ENCODE peak calls at places on chromosome 21, in eight cellular contexts. One of them, this sample, is unnamed.
A peak's percentile ranks its signal among the peaks of the same experiment; 100 is the strongest.

GRCh38 chr21:31530918-31531705 is 128.4 kb upstream of the SOD1 start:
- DNase-seq in breast epithelium: peak; percentile 75
- DNase-seq in IMR-90: no peak
- DNase-seq in left ventricle myocardium inferior: no peak
- DNase-seq in transverse colon: peak; percentile 69
- DNase-seq in A549: no peak
- DNase-seq in right lobe of liver: peak; percentile 50
- DNase-seq in Jurkat, Clone E6-1: no peak
- DNase-seq in this sample: no peak

GRCh38 chr21:25845729-25846256 is 111.0 kb downstream of the GABPA start:
- DNase-seq in left ventricle myocardium inferior: no peak
- DNase-seq in A549: no peak
- DNase-seq in Jurkat, Clone E6-1: no peak
- DNase-seq in right lobe of liver: no peak
- DNase-seq in transverse colon: no peak
- DNase-seq in IMR-90: peak; percentile 14
- DNase-seq in breast epithelium: no peak
- DNase-seq in this sample: no peak

GRCh38 chr21:25507522-25507921 is 99.8 kb downstream of the MRPL39 start:
- DNase-seq in left ventricle myocardium inferior: no peak
- DNase-seq in right lobe of liver: no peak
- DNase-seq in breast epithelium: no peak
- DNase-seq in Jurkat, Clone E6-1: peak; percentile 7
- DNase-seq in IMR-90: peak; percentile 23
- DNase-seq in transverse colon: no peak
- DNase-seq in A549: no peak
- DNase-seq in this sample: no peak

GRCh38 chr21:33761104-33762036 is 119.1 kb downstream of the ITSN1 start:
- DNase-seq in breast epithelium: no peak
- DNase-seq in Jurkat, Clone E6-1: no peak
- DNase-seq in transverse colon: no peak
- DNase-seq in right lobe of liver: no peak
- DNase-seq in left ventricle myocardium inferior: no peak
- DNase-seq in A549: peak; percentile 46
- DNase-seq in IMR-90: peak; percentile 99
- DNase-seq in this sample: no peak

GRCh38 chr21:23664193-23664694 is 1943.0 kb downstream of the MRPL39 start:
- DNase-seq in Jurkat, Clone E6-1: no peak
- DNase-seq in left ventricle myocardium inferior: no peak
- DNase-seq in transverse colon: no peak
- DNase-seq in A549: no peak
- DNase-seq in breast epithelium: no peak
- DNase-seq in right lobe of liver: no peak
- DNase-seq in IMR-90: no peak
- DNase-seq in this sample: no peak

GRCh38 chr21:42398414-42399030 is 2.7 kb upstream of the TMPRSS3 start:
- DNase-seq in breast epithelium: no peak
- DNase-seq in left ventricle myocardium inferior: no peak
- DNase-seq in right lobe of liver: no peak
- DNase-seq in transverse colon: no peak
- DNase-seq in A549: no peak
- DNase-seq in Jurkat, Clone E6-1: no peak
- DNase-seq in IMR-90: no peak
- DNase-seq in this sample: no peak

GRCh38 chr21:32298658-32299081 is at the start of gene MRAP:
- DNase-seq in IMR-90: no peak
- DNase-seq in transverse colon: no peak
- DNase-seq in breast epithelium: no peak
- DNase-seq in Jurkat, Clone E6-1: no peak
- DNase-seq in right lobe of liver: peak; percentile 77
- DNase-seq in A549: no peak
- DNase-seq in left ventricle myocardium inferior: no peak
- DNase-seq in this sample: no peak

GRCh38 chr21:21159253-21159899 is 161.2 kb downstream of the NCAM2 start:
- DNase-seq in right lobe of liver: no peak
- DNase-seq in transverse colon: no peak
- DNase-seq in A549: no peak
- DNase-seq in left ventricle myocardium inferior: no peak
- DNase-seq in IMR-90: peak; percentile 64
- DNase-seq in breast epithelium: no peak
- DNase-seq in Jurkat, Clone E6-1: no peak
- DNase-seq in this sample: no peak

GRCh38 chr21:34593423-34593822 is 21.5 kb downstream of the RCAN1 start:
- DNase-seq in left ventricle myocardium inferior: no peak
- DNase-seq in IMR-90: no peak
- DNase-seq in right lobe of liver: no peak
- DNase-seq in breast epithelium: no peak
- DNase-seq in Jurkat, Clone E6-1: no peak
- DNase-seq in A549: no peak
- DNase-seq in transverse colon: no peak
- DNase-seq in this sample: no peak

GRCh38 chr21:26070822-26071425 is 99.6 kb downstream of the APP start:
- DNase-seq in A549: no peak
- DNase-seq in breast epithelium: no peak
- DNase-seq in left ventricle myocardium inferior: no peak
- DNase-seq in transverse colon: peak; percentile 35
- DNase-seq in right lobe of liver: no peak
- DNase-seq in Jurkat, Clone E6-1: no peak
- DNase-seq in IMR-90: peak; percentile 45
- DNase-seq in this sample: peak; percentile 38

GRCh38 chr21:43315244-43316137 is 111.4 kb downstream of the SIK1 start:
- DNase-seq in IMR-90: no peak
- DNase-seq in A549: no peak
- DNase-seq in breast epithelium: no peak
- DNase-seq in transverse colon: no peak
- DNase-seq in right lobe of liver: no peak
- DNase-seq in Jurkat, Clone E6-1: peak; percentile 21
- DNase-seq in left ventricle myocardium inferior: no peak
- DNase-seq in this sample: peak; percentile 29

GRCh38 chr21:31162827-31163226 is 124.6 kb upstream of the KRTAP19-8 start:
- DNase-seq in left ventricle myocardium inferior: no peak
- DNase-seq in right lobe of liver: no peak
- DNase-seq in Jurkat, Clone E6-1: no peak
- DNase-seq in A549: no peak
- DNase-seq in IMR-90: peak; percentile 70
- DNase-seq in breast epithelium: no peak
- DNase-seq in transverse colon: no peak
- DNase-seq in this sample: no peak

GRCh38 chr21:36551731-36552457 is 72.0 kb upstream of the CLDN14 start:
- DNase-seq in Jurkat, Clone E6-1: no peak
- DNase-seq in IMR-90: peak; percentile 82
- DNase-seq in A549: no peak
- DNase-seq in transverse colon: no peak
- DNase-seq in right lobe of liver: no peak
- DNase-seq in left ventricle myocardium inferior: no peak
- DNase-seq in breast epithelium: no peak
- DNase-seq in this sample: no peak

DNA sequence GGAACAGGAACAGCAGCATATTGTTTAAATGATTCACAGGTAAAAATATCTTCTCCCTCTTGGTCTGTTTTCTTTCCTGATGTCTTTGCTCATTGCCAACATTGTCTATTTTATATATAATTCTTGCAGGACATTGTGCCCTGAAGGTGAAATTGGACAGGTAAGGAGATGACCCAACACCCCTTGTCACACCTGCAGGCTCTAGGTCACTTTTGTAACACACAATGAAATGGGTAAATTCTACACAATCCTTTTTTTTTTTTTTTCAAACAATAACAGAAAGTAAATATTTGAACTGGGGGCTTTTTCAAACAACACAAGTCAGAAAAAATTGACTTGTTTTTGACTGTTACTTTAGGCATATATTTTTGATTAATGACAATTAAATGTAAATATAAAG is 62.9 kb upstream of the ERG start:
- DNase-seq in Jurkat, Clone E6-1: no peak
- DNase-seq in right lobe of liver: no peak
- DNase-seq in breast epithelium: no peak
- DNase-seq in A549: no peak
- DNase-seq in transverse colon: no peak
- DNase-seq in IMR-90: no peak
- DNase-seq in left ventricle myocardium inferior: no peak
- DNase-seq in this sample: no peak
- H3K4me3 ChIP-seq in Jurkat, Clone E6-1: no peak overlapping the region
- H3K4me3 ChIP-seq in right lobe of liver: no peak overlapping the region
- H3K4me3 ChIP-seq in breast epithelium: no peak overlapping the region
- H3K4me3 ChIP-seq in A549: no peak overlapping the region
- H3K4me3 ChIP-seq in transverse colon: no peak overlapping the region
- H3K4me3 ChIP-seq in IMR-90: no peak overlapping the region
- H3K4me3 ChIP-seq in left ventricle myocardium inferior: no peak overlapping the region
- H3K4me3 ChIP-seq in this sample: no peak overlapping the region

DNA sequence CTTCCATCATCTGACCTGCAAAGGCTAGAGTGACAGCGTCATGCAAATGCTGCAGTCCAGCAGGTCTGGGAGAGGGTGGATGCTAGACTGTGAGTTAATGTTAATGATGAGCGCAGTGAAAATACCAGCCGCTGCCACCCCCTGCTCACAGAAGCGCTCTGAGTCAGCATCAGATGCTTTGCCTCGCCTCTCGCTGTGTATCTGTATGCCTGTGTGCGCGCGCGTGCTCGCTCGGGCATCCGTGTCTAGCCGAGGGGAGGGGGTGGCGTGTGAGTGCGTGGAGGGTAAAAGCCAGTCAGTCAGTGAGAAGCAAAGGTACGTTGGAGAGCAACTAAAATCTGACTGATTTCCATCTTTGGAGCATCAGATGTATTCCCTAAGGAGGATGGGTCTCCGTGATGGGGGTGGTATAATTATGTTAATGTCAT is 858.7 kb downstream of the USP25 start:
- DNase-seq in Jurkat, Clone E6-1: no peak
- DNase-seq in IMR-90: peak; percentile 84
- DNase-seq in A549: peak; percentile 21
- DNase-seq in right lobe of liver: peak; percentile 46
- DNase-seq in transverse colon: peak; percentile 21
- DNase-seq in left ventricle myocardium inferior: peak; percentile 46
- DNase-seq in breast epithelium: peak; percentile 58
- DNase-seq in this sample: no peak
- H3K4me3 ChIP-seq in Jurkat, Clone E6-1: no peak overlapping the region
- H3K4me3 ChIP-seq in IMR-90: peak overlapping the region; percentile 46
- H3K4me3 ChIP-seq in A549: peak overlapping the region; percentile 52
- H3K4me3 ChIP-seq in right lobe of liver: peak overlapping the region; percentile 22
- H3K4me3 ChIP-seq in transverse colon: peak overlapping the region; percentile 4
- H3K4me3 ChIP-seq in left ventricle myocardium inferior: peak overlapping the region; percentile 61
- H3K4me3 ChIP-seq in breast epithelium: peak overlapping the region; percentile 53
- H3K4me3 ChIP-seq in this sample: no peak overlapping the region

GRCh38 chr21:41387042-41387819 is 25.4 kb downstream of the MX2 start:
- DNase-seq in A549: no peak
- DNase-seq in breast epithelium: peak; percentile 28
- DNase-seq in left ventricle myocardium inferior: no peak
- DNase-seq in transverse colon: no peak
- DNase-seq in Jurkat, Clone E6-1: no peak
- DNase-seq in IMR-90: no peak
- DNase-seq in right lobe of liver: no peak
- DNase-seq in this sample: no peak

GRCh38 chr21:41393876-41394465 is 32.1 kb upstream of the MX1 start:
- DNase-seq in transverse colon: no peak
- DNase-seq in right lobe of liver: no peak
- DNase-seq in breast epithelium: no peak
- DNase-seq in A549: no peak
- DNase-seq in Jurkat, Clone E6-1: no peak
- DNase-seq in left ventricle myocardium inferior: no peak
- DNase-seq in IMR-90: no peak
- DNase-seq in this sample: no peak

GRCh38 chr21:41387824-41388223 is 26.0 kb downstream of the MX2 start:
- DNase-seq in A549: no peak
- DNase-seq in left ventricle myocardium inferior: no peak
- DNase-seq in breast epithelium: peak; percentile 15
- DNase-seq in IMR-90: no peak
- DNase-seq in transverse colon: no peak
- DNase-seq in Jurkat, Clone E6-1: no peak
- DNase-seq in right lobe of liver: no peak
- DNase-seq in this sample: no peak

GRCh38 chr21:41390043-41390639 is 28.3 kb downstream of the MX2 start:
- DNase-seq in transverse colon: no peak
- DNase-seq in Jurkat, Clone E6-1: no peak
- DNase-seq in right lobe of liver: no peak
- DNase-seq in left ventricle myocardium inferior: no peak
- DNase-seq in A549: no peak
- DNase-seq in breast epithelium: peak; percentile 33
- DNase-seq in IMR-90: no peak
- DNase-seq in this sample: no peak

DNA sequence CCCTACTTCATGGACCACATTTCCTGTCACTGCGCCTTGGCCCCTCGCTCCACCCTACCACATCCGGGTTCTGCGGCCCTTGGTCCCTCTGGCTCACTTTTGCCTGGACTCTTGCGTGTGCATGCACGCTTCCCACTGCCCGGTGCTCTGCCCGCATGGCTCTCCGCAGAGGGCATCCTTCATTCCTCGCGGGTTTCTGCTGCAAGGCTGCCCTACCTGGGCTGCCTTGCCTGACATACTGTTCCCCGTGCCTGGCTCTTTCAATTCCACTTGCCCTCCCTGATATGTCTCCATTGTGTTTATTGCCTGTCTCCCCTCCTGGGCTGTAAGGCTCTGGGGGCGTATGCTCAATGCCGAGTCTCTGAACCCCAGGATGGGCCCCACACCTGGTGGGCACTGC is 26.4 kb downstream of the MX2 start:
- DNase-seq in Jurkat, Clone E6-1: no peak
- DNase-seq in breast epithelium: no peak
- DNase-seq in A549: no peak
- DNase-seq in IMR-90: no peak
- DNase-seq in right lobe of liver: no peak
- DNase-seq in left ventricle myocardium inferior: no peak
- DNase-seq in transverse colon: no peak
- DNase-seq in this sample: no peak
- H3K4me3 ChIP-seq in Jurkat, Clone E6-1: no peak overlapping the region
- H3K4me3 ChIP-seq in breast epithelium: no peak overlapping the region
- H3K4me3 ChIP-seq in A549: no peak overlapping the region
- H3K4me3 ChIP-seq in IMR-90: no peak overlapping the region
- H3K4me3 ChIP-seq in right lobe of liver: no peak overlapping the region
- H3K4me3 ChIP-seq in left ventricle myocardium inferior: no peak overlapping the region
- H3K4me3 ChIP-seq in transverse colon: no peak overlapping the region
- H3K4me3 ChIP-seq in this sample: no peak overlapping the region

GRCh38 chr21:37915941-37916794 is at the start of gene KCNJ6:
- DNase-seq in Jurkat, Clone E6-1: no peak
- DNase-seq in transverse colon: no peak
- DNase-seq in breast epithelium: no peak
- DNase-seq in A549: peak; percentile 46
- DNase-seq in IMR-90: peak; percentile 52
- DNase-seq in right lobe of liver: no peak
- DNase-seq in left ventricle myocardium inferior: no peak
- DNase-seq in this sample: no peak

GRCh38 chr21:37912616-37913015 is 3.6 kb downstream of the KCNJ6 start:
- DNase-seq in transverse colon: no peak
- DNase-seq in breast epithelium: no peak
- DNase-seq in left ventricle myocardium inferior: no peak
- DNase-seq in IMR-90: no peak
- DNase-seq in Jurkat, Clone E6-1: no peak
- DNase-seq in A549: no peak
- DNase-seq in right lobe of liver: no peak
- DNase-seq in this sample: no peak

GRCh38 chr21:37915516-37915915 is 741 bp downstream of the KCNJ6 start:
- DNase-seq in A549: no peak
- DNase-seq in left ventricle myocardium inferior: no peak
- DNase-seq in breast epithelium: no peak
- DNase-seq in transverse colon: no peak
- DNase-seq in IMR-90: no peak
- DNase-seq in right lobe of liver: no peak
- DNase-seq in Jurkat, Clone E6-1: no peak
- DNase-seq in this sample: no peak

GRCh38 chr21:37916795-37917142 is 512 bp upstream of the KCNJ6 start:
- DNase-seq in right lobe of liver: no peak
- DNase-seq in IMR-90: no peak
- DNase-seq in Jurkat, Clone E6-1: no peak
- DNase-seq in left ventricle myocardium inferior: no peak
- DNase-seq in transverse colon: no peak
- DNase-seq in A549: peak; percentile 17
- DNase-seq in breast epithelium: no peak
- DNase-seq in this sample: no peak

GRCh38 chr21:37914211-37914900 is 1.9 kb downstream of the KCNJ6 start:
- DNase-seq in transverse colon: no peak
- DNase-seq in left ventricle myocardium inferior: no peak
- DNase-seq in A549: no peak
- DNase-seq in breast epithelium: no peak
- DNase-seq in Jurkat, Clone E6-1: no peak
- DNase-seq in IMR-90: peak; percentile 22
- DNase-seq in right lobe of liver: no peak
- DNase-seq in this sample: no peak
- H3K4me3 ChIP-seq in transverse colon: no peak overlapping the region
- H3K4me3 ChIP-seq in left ventricle myocardium inferior: no peak overlapping the region
- H3K4me3 ChIP-seq in A549: peak overlapping the region; percentile 59
- H3K4me3 ChIP-seq in breast epithelium: no peak overlapping the region
- H3K4me3 ChIP-seq in Jurkat, Clone E6-1: no peak overlapping the region
- H3K4me3 ChIP-seq in IMR-90: no peak overlapping the region
- H3K4me3 ChIP-seq in right lobe of liver: no peak overlapping the region
- H3K4me3 ChIP-seq in this sample: no peak overlapping the region

This sample was measured in OCI-LY7.